ENCODE peak calls at places on chromosomes 12 and 14, in four cellular contexts. One of them, this sample, is unnamed.

GRCh38 chr12:111995782-111996480 is 17.0 kb downstream of the TMEM116 start:
- DNase-seq in NCI-H1417 treated with DMSO at 0.1 percent for 48 hours: no peak
- DNase-seq in HEK293T: no peak
- DNase-seq in tibial artery: no peak
- DNase-seq in this sample: no peak

GRCh38 chr12:130872179-130873096 is 572 bp downstream of the RAN start:
- DNase-seq in tibial artery: peak; percentile 69
- DNase-seq in HEK293T: peak; percentile 42
- DNase-seq in NCI-H1417 treated with DMSO at 0.1 percent for 48 hours: no peak
- DNase-seq in this sample: peak; percentile 45

GRCh38 chr14:105255021-105255507 is 6.7 kb downstream of the BTBD6 start:
- DNase-seq in HEK293T: no peak
- DNase-seq in NCI-H1417 treated with DMSO at 0.1 percent for 48 hours: no peak
- DNase-seq in tibial artery: peak; percentile 55
- DNase-seq in this sample: no peak

GRCh38 chr12:64145226-64145625 is 76.9 kb downstream of the KICS2 start:
- DNase-seq in HEK293T: no peak
- DNase-seq in NCI-H1417 treated with DMSO at 0.1 percent for 48 hours: no peak
- DNase-seq in tibial artery: no peak
- DNase-seq in this sample: no peak

GRCh38 chr12:90794212-90794611 is 160.8 kb downstream of the CCER1 start:
- DNase-seq in HEK293T: no peak
- DNase-seq in tibial artery: no peak
- DNase-seq in NCI-H1417 treated with DMSO at 0.1 percent for 48 hours: no peak
- DNase-seq in this sample: no peak

GRCh38 chr12:6033546-6033945 is 88.5 kb upstream of the ANO2 start:
- DNase-seq in HEK293T: no peak
- DNase-seq in tibial artery: peak; percentile 32
- DNase-seq in NCI-H1417 treated with DMSO at 0.1 percent for 48 hours: no peak
- DNase-seq in this sample: no peak

GRCh38 chr14:60655114-60655897 is 6.0 kb upstream of the SIX1 start:
- DNase-seq in tibial artery: no peak
- DNase-seq in HEK293T: no peak
- DNase-seq in NCI-H1417 treated with DMSO at 0.1 percent for 48 hours: no peak
- DNase-seq in this sample: no peak

GRCh38 chr14:95217391-95217900 is 60.1 kb upstream of the DICER1 start:
- DNase-seq in NCI-H1417 treated with DMSO at 0.1 percent for 48 hours: no peak
- DNase-seq in tibial artery: no peak
- DNase-seq in HEK293T: no peak
- DNase-seq in this sample: no peak

GRCh38 chr12:6987956-6988573 is 17.4 kb downstream of the EMG1 start:
- DNase-seq in tibial artery: no peak
- DNase-seq in NCI-H1417 treated with DMSO at 0.1 percent for 48 hours: no peak
- DNase-seq in HEK293T: no peak
- DNase-seq in this sample: no peak

GRCh38 chr14:95685978-95686922 is at the start of gene TCL1B:
- DNase-seq in tibial artery: no peak
- DNase-seq in NCI-H1417 treated with DMSO at 0.1 percent for 48 hours: no peak
- DNase-seq in HEK293T: no peak
- DNase-seq in this sample: no peak

GRCh38 chr14:22184157-22185025 is 404.6 kb downstream of the DAD1 start:
- DNase-seq in NCI-H1417 treated with DMSO at 0.1 percent for 48 hours: no peak
- DNase-seq in HEK293T: no peak
- DNase-seq in tibial artery: no peak
- DNase-seq in this sample: no peak

GRCh38 chr14:36756221-36756620 is 94.6 kb downstream of the PAX9 start:
- DNase-seq in NCI-H1417 treated with DMSO at 0.1 percent for 48 hours: no peak
- DNase-seq in tibial artery: no peak
- DNase-seq in HEK293T: no peak
- DNase-seq in this sample: no peak

GRCh38 chr14:93987815-93988476 is 9.2 kb upstream of the CCDC197 start:
- DNase-seq in NCI-H1417 treated with DMSO at 0.1 percent for 48 hours: no peak
- DNase-seq in HEK293T: no peak
- DNase-seq in tibial artery: no peak
- DNase-seq in this sample: no peak

GRCh38 chr12:40946612-40947194 is 241.4 kb upstream of the PDZRN4 start:
- DNase-seq in NCI-H1417 treated with DMSO at 0.1 percent for 48 hours: no peak
- DNase-seq in tibial artery: no peak
- DNase-seq in HEK293T: peak; percentile 10
- DNase-seq in this sample: no peak

GRCh38 chr12:112170376-112170775 is 45.0 kb downstream of the TRAFD1 start:
- DNase-seq in NCI-H1417 treated with DMSO at 0.1 percent for 48 hours: no peak
- DNase-seq in HEK293T: peak; percentile 26
- DNase-seq in tibial artery: peak; percentile 55
- DNase-seq in this sample: no peak

GRCh38 chr12:6345319-6346071 is 3.6 kb upstream of the TNFRSF1A start:
- DNase-seq in HEK293T: no peak
- DNase-seq in tibial artery: peak; percentile 94
- DNase-seq in NCI-H1417 treated with DMSO at 0.1 percent for 48 hours: no peak
- DNase-seq in this sample: no peak

GRCh38 chr12:2169964-2170363 is 117.2 kb downstream of the CACNA1C start:
- DNase-seq in NCI-H1417 treated with DMSO at 0.1 percent for 48 hours: no peak
- DNase-seq in HEK293T: no peak
- DNase-seq in tibial artery: no peak
- DNase-seq in this sample: no peak

GRCh38 chr14:99260652-99261551 is 11.1 kb downstream of the BCL11B start:
- DNase-seq in NCI-H1417 treated with DMSO at 0.1 percent for 48 hours: no peak
- DNase-seq in HEK293T: no peak
- DNase-seq in tibial artery: peak; percentile 39
- DNase-seq in this sample: no peak

GRCh38 chr14:100652739-100653138 is 65.5 kb upstream of the BEGAIN start:
- DNase-seq in HEK293T: no peak
- DNase-seq in NCI-H1417 treated with DMSO at 0.1 percent for 48 hours: no peak
- DNase-seq in tibial artery: no peak
- DNase-seq in this sample: no peak

GRCh38 chr14:81396108-81396507 is 4.0 kb downstream of the STON2 start:
- DNase-seq in HEK293T: no peak
- DNase-seq in tibial artery: no peak
- DNase-seq in NCI-H1417 treated with DMSO at 0.1 percent for 48 hours: no peak
- DNase-seq in this sample: no peak

GRCh38 chr14:38420045-38420444 is 164.2 kb upstream of the CLEC14A start:
- DNase-seq in tibial artery: no peak
- DNase-seq in HEK293T: no peak
- DNase-seq in NCI-H1417 treated with DMSO at 0.1 percent for 48 hours: no peak
- DNase-seq in this sample: no peak

GRCh38 chr12:42372154-42372791 is 46.3 kb downstream of the PPHLN1 start:
- DNase-seq in tibial artery: no peak
- DNase-seq in HEK293T: peak; percentile 56
- DNase-seq in NCI-H1417 treated with DMSO at 0.1 percent for 48 hours: peak; percentile 19
- DNase-seq in this sample: no peak

GRCh38 chr12:97513921-97514320 is 51.3 kb downstream of the RMST start:
- DNase-seq in NCI-H1417 treated with DMSO at 0.1 percent for 48 hours: no peak
- DNase-seq in HEK293T: no peak
- DNase-seq in tibial artery: no peak
- DNase-seq in this sample: no peak

GRCh38 chr14:65333926-65334687 is 78.4 kb upstream of the FUT8 start:
- DNase-seq in tibial artery: no peak
- DNase-seq in NCI-H1417 treated with DMSO at 0.1 percent for 48 hours: no peak
- DNase-seq in HEK293T: no peak
- DNase-seq in this sample: no peak

GRCh38 chr14:76337619-76338545 is 38.1 kb upstream of the ESRRB start:
- DNase-seq in tibial artery: no peak
- DNase-seq in NCI-H1417 treated with DMSO at 0.1 percent for 48 hours: no peak
- DNase-seq in HEK293T: peak; percentile 18
- DNase-seq in this sample: no peak

GRCh38 chr12:121872546-121873223 is 14.0 kb upstream of the HPD start:
- DNase-seq in tibial artery: no peak
- DNase-seq in HEK293T: no peak
- DNase-seq in NCI-H1417 treated with DMSO at 0.1 percent for 48 hours: no peak
- DNase-seq in this sample: peak; percentile 9

GRCh38 chr14:33118653-33119052 is 180.0 kb downstream of the NPAS3 start:
- DNase-seq in HEK293T: no peak
- DNase-seq in NCI-H1417 treated with DMSO at 0.1 percent for 48 hours: peak; percentile 85
- DNase-seq in tibial artery: no peak
- DNase-seq in this sample: no peak

GRCh38 chr14:60656755-60657608 is 7.7 kb upstream of the SIX1 start:
- DNase-seq in HEK293T: no peak
- DNase-seq in tibial artery: peak; percentile 75
- DNase-seq in NCI-H1417 treated with DMSO at 0.1 percent for 48 hours: no peak
- DNase-seq in this sample: peak; percentile 48

GRCh38 chr14:69547701-69548348 is 26.8 kb downstream of the CCDC177 start:
- DNase-seq in HEK293T: peak; percentile 44
- DNase-seq in tibial artery: no peak
- DNase-seq in NCI-H1417 treated with DMSO at 0.1 percent for 48 hours: no peak
- DNase-seq in this sample: no peak

GRCh38 chr12:461425-461824 is 1.7 kb downstream of the B4GALNT3 start:
- DNase-seq in HEK293T: no peak
- DNase-seq in NCI-H1417 treated with DMSO at 0.1 percent for 48 hours: no peak
- DNase-seq in tibial artery: no peak
- DNase-seq in this sample: no peak

GRCh38 chr12:21527451-21528180 is 1.5 kb downstream of the SPX start:
- DNase-seq in NCI-H1417 treated with DMSO at 0.1 percent for 48 hours: peak; percentile 59
- DNase-seq in tibial artery: peak; percentile 67
- DNase-seq in HEK293T: peak; percentile 60
- DNase-seq in this sample: peak; percentile 40

GRCh38 chr14:103503296-103503695 is 19.3 kb downstream of the CKB start:
- DNase-seq in tibial artery: no peak
- DNase-seq in HEK293T: no peak
- DNase-seq in NCI-H1417 treated with DMSO at 0.1 percent for 48 hours: no peak
- DNase-seq in this sample: no peak